ENCODE peak calls at places on chromosomes 6 and 20, in nine cellular contexts. One of them, this sample, is unnamed.

GRCh38 chr6:111551521-111552231 is 54.0 kb downstream of the TRAF3IP2 start:
- DNase-seq in spleen: no peak
- DNase-seq in DMS153: peak; percentile 99
- DNase-seq in HTR-8/SVneo: no peak
- DNase-seq in kidney tubule cell: peak; percentile 58
- DNase-seq in nephron progenitor cell: peak; percentile 15
- DNase-seq in RPMI8226: no peak
- DNase-seq in heart left ventricle: no peak
- DNase-seq in RWPE1: no peak
- DNase-seq in this sample: peak; percentile 43

GRCh38 chr20:33443512-33444239 is at the start of gene SNTA1:
- DNase-seq in nephron progenitor cell: peak; percentile 96
- DNase-seq in heart left ventricle: peak; percentile 97
- DNase-seq in kidney tubule cell: peak; percentile 86
- DNase-seq in DMS153: peak; percentile 62
- DNase-seq in HTR-8/SVneo: peak; percentile 97
- DNase-seq in RWPE1: peak; percentile 97
- DNase-seq in RPMI8226: peak; percentile 95
- DNase-seq in spleen: peak; percentile 98
- DNase-seq in this sample: peak; percentile 99

GRCh38 chr20:35174458-35175216 is 2.8 kb downstream of the PROCR start:
- DNase-seq in nephron progenitor cell: peak; percentile 22
- DNase-seq in DMS153: no peak
- DNase-seq in heart left ventricle: no peak
- DNase-seq in HTR-8/SVneo: no peak
- DNase-seq in spleen: peak; percentile 65
- DNase-seq in kidney tubule cell: peak; percentile 48
- DNase-seq in RWPE1: peak; percentile 80
- DNase-seq in RPMI8226: no peak
- DNase-seq in this sample: peak; percentile 98

GRCh38 chr6:135090819-135091218 is 36.2 kb upstream of the HBS1L start:
- DNase-seq in heart left ventricle: no peak
- DNase-seq in kidney tubule cell: no peak
- DNase-seq in RWPE1: no peak
- DNase-seq in spleen: no peak
- DNase-seq in HTR-8/SVneo: no peak
- DNase-seq in nephron progenitor cell: no peak
- DNase-seq in DMS153: no peak
- DNase-seq in RPMI8226: no peak
- DNase-seq in this sample: no peak

GRCh38 chr6:159788757-159789376 is 535 bp downstream of the TCP1 start:
- DNase-seq in DMS153: no peak
- DNase-seq in RPMI8226: peak; percentile 53
- DNase-seq in kidney tubule cell: peak; percentile 63
- DNase-seq in RWPE1: peak; percentile 46
- DNase-seq in heart left ventricle: peak; percentile 73
- DNase-seq in nephron progenitor cell: peak; percentile 60
- DNase-seq in HTR-8/SVneo: peak; percentile 24
- DNase-seq in spleen: peak; percentile 91
- DNase-seq in this sample: peak; percentile 30

GRCh38 chr6:168322966-168323365 is 3.4 kb upstream of the DACT2 start:
- DNase-seq in RPMI8226: no peak
- DNase-seq in DMS153: no peak
- DNase-seq in RWPE1: no peak
- DNase-seq in spleen: no peak
- DNase-seq in HTR-8/SVneo: no peak
- DNase-seq in heart left ventricle: no peak
- DNase-seq in nephron progenitor cell: no peak
- DNase-seq in kidney tubule cell: peak; percentile 13
- DNase-seq in this sample: no peak

GRCh38 chr20:21767739-21768223 is 62.3 kb downstream of the PAX1 start:
- DNase-seq in RWPE1: no peak
- DNase-seq in DMS153: no peak
- DNase-seq in heart left ventricle: no peak
- DNase-seq in RPMI8226: peak; percentile 49
- DNase-seq in spleen: no peak
- DNase-seq in HTR-8/SVneo: no peak
- DNase-seq in nephron progenitor cell: peak; percentile 76
- DNase-seq in kidney tubule cell: peak; percentile 27
- DNase-seq in this sample: peak; percentile 79

GRCh38 chr20:10521068-10521834 is 86.1 kb downstream of the SLX4IP start:
- DNase-seq in nephron progenitor cell: no peak
- DNase-seq in spleen: no peak
- DNase-seq in RPMI8226: no peak
- DNase-seq in kidney tubule cell: peak; percentile 69
- DNase-seq in DMS153: peak; percentile 54
- DNase-seq in heart left ventricle: no peak
- DNase-seq in HTR-8/SVneo: peak; percentile 68
- DNase-seq in RWPE1: peak; percentile 49
- DNase-seq in this sample: no peak

GRCh38 chr6:227074-227782 is 65.1 kb upstream of the DUSP22 start:
- DNase-seq in DMS153: no peak
- DNase-seq in HTR-8/SVneo: no peak
- DNase-seq in spleen: no peak
- DNase-seq in nephron progenitor cell: no peak
- DNase-seq in RPMI8226: no peak
- DNase-seq in heart left ventricle: no peak
- DNase-seq in RWPE1: no peak
- DNase-seq in kidney tubule cell: no peak
- DNase-seq in this sample: no peak

GRCh38 chr6:17505062-17505476 is 95.0 kb upstream of the FAM8A1 start:
- DNase-seq in kidney tubule cell: peak; percentile 17
- DNase-seq in RPMI8226: peak; percentile 35
- DNase-seq in DMS153: no peak
- DNase-seq in RWPE1: peak; percentile 29
- DNase-seq in nephron progenitor cell: no peak
- DNase-seq in spleen: no peak
- DNase-seq in heart left ventricle: no peak
- DNase-seq in HTR-8/SVneo: no peak
- DNase-seq in this sample: peak; percentile 24

GRCh38 chr6:169073311-169073710 is 180.3 kb downstream of the THBS2 start:
- DNase-seq in nephron progenitor cell: no peak
- DNase-seq in RPMI8226: no peak
- DNase-seq in kidney tubule cell: no peak
- DNase-seq in spleen: no peak
- DNase-seq in RWPE1: no peak
- DNase-seq in HTR-8/SVneo: peak; percentile 46
- DNase-seq in DMS153: no peak
- DNase-seq in heart left ventricle: no peak
- DNase-seq in this sample: no peak

This sample was measured in iPS-NIHi11.